ENCODE peak calls at places on chromosomes 4 and X, in seven cellular contexts. H is sigmoid colon, D is A549, W is ovary, X is SK-N-SH, L is stomach, C is K562. K is an unnamed sample.

GRCh38 chr4:8841678-8842268 is 29.9 kb downstream of the HMX1 start:
- DNase-seq in H (no peak), D (no peak), W (no peak), X (no peak), L (no peak), C (no peak), K (no peak)

GRCh38 chr4:81632581-81633247 is 161.0 kb upstream of the RASGEF1B start:
- DNase-seq in H (no peak), D (no peak), W (no peak), X (no peak), L (no peak), C (no peak), K (no peak)

GRCh38 chrX:49155243-49155899 is 7.2 kb upstream of the MAGIX start:
- DNase-seq in H (peak; percentile 83), D (peak; percentile 88), W (no peak), X (no peak), L (peak; percentile 55), C (peak; percentile 63), K (peak; percentile 73)

GRCh38 chrX:51891821-51892551 is 1.4 kb upstream of the MAGED1 start:
- DNase-seq in H (peak; percentile 74), D (no peak), W (peak; percentile 29), X (peak; percentile 35), L (no peak), C (no peak), K (no peak)

GRCh38 chr4:185086053-185086452 is 57.0 kb upstream of the SLC25A4 start:
- DNase-seq in H (no peak), D (no peak), W (no peak), X (no peak), L (no peak), C (no peak), K (no peak)

GRCh38 chr4:4843651-4844291 is 15.7 kb upstream of the MSX1 start:
- DNase-seq in H (peak; percentile 45), D (no peak), W (no peak), X (no peak), L (no peak), C (no peak), K (no peak)

GRCh38 chr4:74549936-74550335 is 105.0 kb downstream of the AREG start:
- DNase-seq in H (no peak), D (no peak), W (no peak), X (no peak), L (no peak), C (no peak), K (no peak)

GRCh38 chrX:350534-351321 is 32.1 kb upstream of the GTPBP6 start:
- DNase-seq in H (peak; percentile 33), D (no peak), W (peak; percentile 23), X (no peak), L (no peak), C (no peak), K (no peak)

GRCh38 chrX:38805294-38806053 is 4.2 kb downstream of the MID1IP1 start:
- DNase-seq in H (peak; percentile 85), D (peak; percentile 77), W (peak; percentile 70), X (peak; percentile 53), L (peak; percentile 74), C (peak; percentile 26), K (peak; percentile 71)

GRCh38 chrX:525134-525533 is 105.5 kb upstream of the SHOX start:
- DNase-seq in H (no peak), D (no peak), W (no peak), X (no peak), L (no peak), C (no peak), K (no peak)

GRCh38 chr4:76250962-76251361 is 559 bp upstream of the FAM47E start:
- DNase-seq in H (no peak), D (no peak), W (no peak), X (peak; percentile 21), L (no peak), C (no peak), K (no peak)

GRCh38 chrX:39903343-39903742 is 194.4 kb downstream of the BCOR start:
- DNase-seq in H (no peak), D (no peak), W (no peak), X (no peak), L (no peak), C (no peak), K (no peak)

GRCh38 chrX:39905946-39906345 is 191.8 kb downstream of the BCOR start:
- DNase-seq in H (no peak), D (no peak), W (no peak), X (no peak), L (no peak), C (no peak), K (no peak)

GRCh38 chrX:39904816-39905474 is 192.8 kb downstream of the BCOR start:
- DNase-seq in H (no peak), D (no peak), W (no peak), X (no peak), L (no peak), C (no peak), K (no peak)

GRCh38 chrX:39905475-39905889 is 192.3 kb downstream of the BCOR start:
- DNase-seq in H (peak; percentile 80), D (no peak), W (peak; percentile 38), X (peak; percentile 34), L (no peak), C (peak; percentile 36), K (peak; percentile 59)

GRCh38 chrX:39903937-39904336 is 193.8 kb downstream of the BCOR start:
- DNase-seq in H (no peak), D (peak; percentile 38), W (no peak), X (no peak), L (no peak), C (no peak), K (no peak)
- H3K4me3 ChIP-seq in H (no peak overlapping the region), D (no peak overlapping the region), W (no peak overlapping the region), X (no peak overlapping the region), L (no peak overlapping the region), C (no peak overlapping the region), K (no peak overlapping the region)

DNA sequence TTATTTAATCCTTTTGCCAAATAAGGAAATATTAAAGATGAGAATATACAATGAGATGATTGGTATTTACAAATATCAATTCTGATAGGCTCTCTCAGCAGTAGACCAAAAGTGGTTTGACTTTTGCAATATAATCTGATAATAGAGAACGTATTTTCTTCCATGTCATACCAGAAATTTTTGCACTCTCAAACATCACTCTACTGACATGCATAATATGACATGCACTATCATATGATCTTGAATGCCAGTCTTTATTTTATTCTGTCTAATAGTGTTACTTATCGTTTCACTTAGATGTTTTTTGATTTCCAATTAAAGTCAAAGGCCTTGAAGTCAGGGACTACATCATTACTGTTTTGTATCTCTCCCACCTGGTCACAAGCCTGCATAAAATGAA is 259.2 kb downstream of the PCDH7 start:
- DNase-seq in H (no peak), D (no peak), W (no peak), X (no peak), L (no peak), C (no peak), K (no peak)
- TF ChIP-seq EP300 in H (no peak), D (no peak), W (no peak), X (no peak), L (no peak), C (no peak), K (no peak)

GRCh38 chr4:169443748-169444147 is 168.6 kb downstream of the NEK1 start:
- DNase-seq in H (no peak), D (no peak), W (no peak), X (no peak), L (no peak), C (no peak), K (no peak)

DNA sequence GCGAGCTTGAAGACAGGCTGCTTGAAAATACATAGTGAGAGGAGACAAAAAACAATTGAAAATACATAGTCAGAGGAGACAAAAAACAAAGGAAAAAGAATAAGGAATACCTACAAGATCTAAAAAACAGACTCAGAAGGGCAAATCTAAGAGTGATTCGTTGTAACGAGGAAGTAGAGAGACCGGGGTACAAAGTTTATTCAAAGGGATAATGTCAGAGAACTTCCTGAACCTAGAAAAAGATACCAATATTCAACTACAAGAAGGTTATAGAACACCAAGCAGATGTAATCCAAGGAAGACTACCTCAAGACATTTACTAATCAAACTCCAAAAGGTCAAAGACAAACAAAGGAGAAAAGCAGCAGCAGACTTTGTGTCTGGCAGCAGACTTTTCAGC is 165.6 kb downstream of the NEK1 start:
- DNase-seq in H (no peak), D (no peak), W (no peak), X (no peak), L (no peak), C (no peak), K (no peak)
- H3K4me3 ChIP-seq in H (no peak overlapping the region), D (no peak overlapping the region), W (no peak overlapping the region), X (no peak overlapping the region), L (no peak overlapping the region), C (no peak overlapping the region), K (no peak overlapping the region)

GRCh38 chr4:122516376-122516775 is 59.9 kb upstream of the IL2 start:
- DNase-seq in H (no peak), D (no peak), W (no peak), X (no peak), L (no peak), C (no peak), K (no peak)

GRCh38 chr4:122514671-122515070 is 58.1 kb upstream of the IL2 start:
- DNase-seq in H (no peak), D (no peak), W (no peak), X (no peak), L (no peak), C (no peak), K (no peak)

GRCh38 chr4:122512430-122512829 is 55.9 kb upstream of the IL2 start:
- DNase-seq in H (no peak), D (no peak), W (no peak), X (no peak), L (no peak), C (no peak), K (no peak)

GRCh38 chr4:122522944-122523343 is 66.4 kb upstream of the IL2 start:
- DNase-seq in H (no peak), D (no peak), W (no peak), X (no peak), L (no peak), C (no peak), K (no peak)

DNA sequence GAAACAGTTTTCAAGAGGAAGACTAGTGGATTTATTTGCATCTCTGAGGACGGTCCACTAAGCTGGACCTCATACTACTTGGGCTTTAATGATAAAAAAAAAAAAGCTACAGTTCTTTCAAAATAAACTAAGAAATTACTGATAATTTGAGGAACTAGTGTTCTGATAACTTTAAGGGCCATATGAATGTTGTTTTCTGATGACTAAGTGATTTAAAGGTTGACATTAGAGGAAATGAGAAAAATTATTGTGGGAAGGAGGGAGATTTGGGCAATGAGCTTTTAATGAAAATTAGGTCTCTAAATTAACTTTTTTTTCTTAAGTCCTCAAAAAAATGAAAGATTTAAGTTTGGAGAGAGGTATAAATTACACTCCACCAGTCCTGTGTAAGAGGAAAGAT is 60.8 kb upstream of the IL2 start:
- DNase-seq in H (no peak), D (no peak), W (no peak), X (no peak), L (no peak), C (no peak), K (no peak)
- TF ChIP-seq EP300 in H (no peak), D (no peak), W (no peak), X (no peak), L (no peak), C (no peak), K (no peak)

DNA sequence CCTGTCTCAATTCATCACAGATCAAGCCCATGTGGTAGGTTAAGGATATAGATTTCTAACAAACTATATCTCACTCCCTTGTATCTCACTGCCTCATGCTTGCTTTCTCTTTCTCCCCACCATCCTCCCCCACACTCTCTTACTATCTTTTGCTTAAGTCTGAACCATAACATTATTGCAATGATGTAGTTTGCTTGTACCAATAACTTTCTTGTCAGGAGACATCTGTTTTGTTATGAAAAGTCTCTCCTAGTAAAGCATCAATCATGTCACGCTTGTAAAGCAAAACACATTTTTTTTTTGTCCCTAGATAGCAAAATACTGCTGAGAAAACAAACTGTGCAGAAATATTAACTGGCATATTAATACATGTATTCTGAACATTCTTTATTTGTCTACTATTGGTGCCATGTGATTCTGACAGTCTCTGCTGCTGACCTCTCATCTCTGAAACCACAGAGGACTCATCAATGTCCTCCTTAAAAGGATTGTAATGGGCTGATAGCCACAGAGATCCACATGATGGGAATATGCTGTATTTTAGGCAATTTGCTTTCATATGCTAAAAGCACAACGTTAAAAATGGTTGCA is 217.5 kb downstream of the VEGFC start:
- DNase-seq in H (no peak), D (no peak), W (no peak), X (no peak), L (no peak), C (no peak), K (no peak)
- H3K4me3 ChIP-seq in H (no peak overlapping the region), D (no peak overlapping the region), W (no peak overlapping the region), X (no peak overlapping the region), L (no peak overlapping the region), C (no peak overlapping the region), K (no peak overlapping the region)

K was measured in transverse colon.